ENCODE peak calls at places on chromosomes 11 and 22, in seven cellular contexts. L is SK-N-SH, A is HCT116, O is HepG2, E is K562, C is H1, J is GM12878. D is an unnamed sample.

GRCh38 chr22:19520566-19521305 is 3.5 kb downstream of the CLDN5 start:
- DNase-seq in L (no peak), A (no peak), O (no peak), E (no peak), C (no peak), J (no peak), D (no peak)

GRCh38 chr11:9601041-9601875 is 27.8 kb downstream of the WEE1 start:
- DNase-seq in L (no peak), A (no peak), O (no peak), E (no peak), C (no peak), J (peak; percentile 95), D (no peak)

GRCh38 chr11:106309070-106309684 is 231.7 kb downstream of the AASDHPPT start:
- DNase-seq in L (no peak), A (no peak), O (no peak), E (no peak), C (no peak), J (no peak), D (no peak)

GRCh38 chr11:130390071-130390758 is 38.2 kb downstream of the ADAMTS8 start:
- DNase-seq in L (no peak), A (peak; percentile 24), O (peak; percentile 66), E (peak; percentile 16), C (no peak), J (no peak), D (peak; percentile 93)

GRCh38 chr11:132941024-132941646 is 591.2 kb downstream of the OPCML start:
- DNase-seq in L (peak; percentile 56), A (no peak), O (no peak), E (peak; percentile 6), C (no peak), J (no peak), D (peak; percentile 51)

GRCh38 chr11:61543606-61544306 is 35.2 kb downstream of the LRRC10B start:
- DNase-seq in L (no peak), A (no peak), O (peak; percentile 30), E (no peak), C (no peak), J (no peak), D (peak; percentile 61)

GRCh38 chr22:27551402-27551801 is 250.2 kb downstream of the MN1 start:
- DNase-seq in L (no peak), A (no peak), O (no peak), E (no peak), C (no peak), J (no peak), D (no peak)

GRCh38 chr22:49462795-49463194 is 364.9 kb downstream of the BRD1 start:
- DNase-seq in L (no peak), A (no peak), O (no peak), E (no peak), C (no peak), J (no peak), D (peak; percentile 24)

GRCh38 chr11:119371778-119372182 is 9.7 kb downstream of the USP2 start:
- DNase-seq in L (peak; percentile 44), A (no peak), O (no peak), E (no peak), C (no peak), J (no peak), D (peak; percentile 58)

GRCh38 chr22:32355760-32356159 is 1.9 kb upstream of the RFPL3 start:
- DNase-seq in L (no peak), A (peak; percentile 48), O (peak; percentile 18), E (no peak), C (no peak), J (no peak), D (peak; percentile 18)

GRCh38 chr11:68968306-68969255 is 12.2 kb downstream of the MRGPRD start:
- DNase-seq in L (no peak), A (no peak), O (no peak), E (no peak), C (no peak), J (no peak), D (no peak)

GRCh38 chr22:50014655-50015401 is 2.3 kb upstream of the IL17REL start:
- DNase-seq in L (peak; percentile 62), A (no peak), O (no peak), E (no peak), C (no peak), J (no peak), D (no peak)

GRCh38 chr11:15113381-15113780 is 1.3 kb upstream of the INSC start:
- DNase-seq in L (no peak), A (no peak), O (no peak), E (no peak), C (no peak), J (peak; percentile 73), D (no peak)

GRCh38 chr11:4433852-4434251 is 15.2 kb upstream of the OR52K2 start:
- DNase-seq in L (no peak), A (no peak), O (no peak), E (no peak), C (no peak), J (no peak), D (no peak)

GRCh38 chr11:67409781-67410368 is 5.6 kb upstream of the CARNS1 start:
- DNase-seq in L (no peak), A (peak; percentile 33), O (peak; percentile 61), E (peak; percentile 40), C (peak; percentile 56), J (no peak), D (no peak)

GRCh38 chr11:33317662-33318061 is 60.5 kb downstream of the HIPK3 start:
- DNase-seq in L (no peak), A (no peak), O (no peak), E (no peak), C (no peak), J (no peak), D (no peak)

GRCh38 chr22:22887621-22888503 is at the start of gene IGLL5:
- DNase-seq in L (no peak), A (no peak), O (no peak), E (no peak), C (no peak), J (no peak), D (no peak)

GRCh38 chr11:91396243-91397133 is 828.1 kb upstream of the FAT3 start:
- DNase-seq in L (no peak), A (no peak), O (peak; percentile 82), E (no peak), C (no peak), J (no peak), D (peak; percentile 20)

DNA sequence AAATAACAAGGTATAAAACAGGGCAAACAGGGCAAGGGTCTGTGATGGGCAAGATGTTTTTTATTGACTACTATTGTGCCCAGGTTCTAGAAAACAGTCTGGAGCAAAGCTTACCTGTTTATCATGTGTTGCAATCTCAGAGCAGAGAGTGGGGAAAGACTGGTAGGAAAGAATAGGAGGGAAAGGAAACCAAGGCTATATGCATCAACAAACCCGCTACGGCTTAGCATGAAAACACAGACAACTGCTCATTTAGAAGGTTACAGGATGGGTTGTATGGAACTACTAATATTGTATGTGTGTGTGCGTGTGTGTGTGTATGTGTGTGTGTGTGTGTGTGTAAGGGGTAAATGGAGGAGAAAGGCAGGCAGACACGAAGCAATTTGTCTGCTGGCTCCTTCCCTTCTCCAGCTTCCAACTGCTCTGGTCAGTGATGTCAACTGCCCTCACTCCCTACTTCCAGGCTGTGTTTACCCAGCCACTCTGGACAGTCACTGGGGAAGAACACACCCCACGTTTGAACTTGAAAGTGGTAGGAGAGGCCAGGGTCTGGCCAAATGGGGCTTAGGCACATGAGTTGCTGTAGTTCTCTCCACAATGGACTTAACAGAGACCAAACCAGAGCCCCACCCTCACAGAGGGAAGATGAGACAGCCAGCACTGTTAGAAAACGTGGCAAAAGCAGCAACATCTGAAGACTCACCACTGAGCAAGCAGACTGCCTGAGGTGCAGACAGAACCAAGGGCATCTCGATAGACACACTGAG is 47.0 kb downstream of the GAB2 start:
- DNase-seq in L (no peak), A (no peak), O (peak; percentile 33), E (no peak), C (no peak), J (no peak), D (peak; percentile 46)
- TF ChIP-seq JUND in L (no peak), A (no peak), O (no peak), E (no peak), C (no peak), J (no peak), D (no peak)

GRCh38 chr11:17379383-17380180 is 8.9 kb downstream of the KCNJ11 start:
- DNase-seq in L (no peak), A (no peak), O (no peak), E (no peak), C (no peak), J (no peak), D (no peak)
- TF ChIP-seq JUND in L (no peak), A (no peak), O (no peak), E (no peak), C (no peak), J (no peak), D (no peak)

DNA sequence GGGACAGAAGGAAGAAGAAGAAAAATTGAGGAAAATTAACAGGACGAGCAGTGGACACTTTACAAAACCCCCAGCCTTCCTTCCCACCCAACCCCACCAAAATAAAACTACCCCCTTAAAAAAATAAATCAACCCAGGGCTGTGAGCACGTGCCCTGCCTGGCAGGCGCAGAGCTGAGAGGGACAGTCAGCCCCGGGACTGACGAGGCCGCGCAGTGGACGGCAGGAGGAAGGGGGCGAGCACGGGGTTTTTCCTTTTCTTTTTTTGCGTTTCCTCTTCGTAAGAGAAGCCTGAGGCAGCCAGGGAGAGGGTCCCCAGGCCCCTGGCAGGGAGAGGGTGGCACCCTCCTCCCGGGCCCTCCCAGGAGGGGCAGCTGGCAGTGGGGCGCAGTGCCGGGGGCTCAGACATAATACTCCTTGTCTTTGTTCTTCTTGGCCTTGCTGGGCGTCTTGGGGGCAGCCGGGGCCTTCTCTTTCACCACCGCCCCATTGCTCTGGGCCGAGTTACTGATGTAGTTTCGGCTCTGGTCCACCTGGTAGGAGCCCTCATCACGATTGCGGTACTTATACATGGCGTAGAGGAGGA is 15.9 kb downstream of the SLC22A12 start:
- DNase-seq in L (no peak), A (no peak), O (no peak), E (no peak), C (no peak), J (no peak), D (no peak)
- TF ChIP-seq JUND in L (no peak), A (no peak), O (no peak), E (no peak), C (no peak), J (no peak), D (no peak)

GRCh38 chr22:40009953-40010751 is 15.4 kb downstream of the FAM83F start:
- DNase-seq in L (no peak), A (no peak), O (no peak), E (no peak), C (no peak), J (no peak), D (no peak)
- TF ChIP-seq JUND in L (no peak), A (no peak), O (no peak), E (no peak), C (no peak), J (no peak), D (no peak)